ENCODE peak calls at places on chromosomes 12 and 14, in five cellular contexts. X is nephron progenitor cell, Q is left ventricle myocardium superior, E is iris pigment epithelial cell, O is ovary. H is an unnamed sample.

GRCh38 chr12:69884386-69884785 is 59.4 kb downstream of the MYRFL start:
- DNase-seq in X (peak; percentile 29), Q (no peak), E (no peak), O (no peak), H (no peak)

GRCh38 chr12:100668939-100669536 is 95.6 kb downstream of the GAS2L3 start:
- DNase-seq in X (peak; percentile 87), Q (peak; percentile 75), E (peak; percentile 69), O (peak; percentile 43), H (peak; percentile 65)

GRCh38 chr12:22234561-22234960 is 99.9 kb downstream of the ST8SIA1 start:
- DNase-seq in X (no peak), Q (no peak), E (peak; percentile 5), O (no peak), H (no peak)

GRCh38 chr12:101969-102878 is 35.7 kb downstream of the IQSEC3 start:
- DNase-seq in X (peak; percentile 39), Q (no peak), E (no peak), O (no peak), H (no peak)

GRCh38 chr12:4806439-4807115 is 86.4 kb downstream of the GALNT8 start:
- DNase-seq in X (no peak), Q (no peak), E (no peak), O (no peak), H (no peak)

GRCh38 chr12:71654200-71654599 is 9.4 kb downstream of the ZFC3H1 start:
- DNase-seq in X (no peak), Q (no peak), E (no peak), O (no peak), H (no peak)

GRCh38 chr14:68255697-68256178 is 436.2 kb downstream of the RAD51B start:
- DNase-seq in X (no peak), Q (no peak), E (peak; percentile 88), O (no peak), H (no peak)

GRCh38 chr12:103272949-103273348 is 222.8 kb downstream of the C12orf42 start:
- DNase-seq in X (no peak), Q (no peak), E (no peak), O (no peak), H (no peak)

GRCh38 chr14:31084385-31084784 is 58.2 kb upstream of the STRN3 start:
- DNase-seq in X (peak; percentile 20), Q (no peak), E (no peak), O (no peak), H (peak; percentile 70)

GRCh38 chr12:53337998-53338397 is 1.8 kb upstream of the SP7 start:
- DNase-seq in X (no peak), Q (no peak), E (no peak), O (no peak), H (peak; percentile 42)

GRCh38 chr12:80041071-80041470 is 58.3 kb upstream of the OTOGL start:
- DNase-seq in X (no peak), Q (no peak), E (no peak), O (no peak), H (no peak)

GRCh38 chr12:53550595-53550994 is 43.3 kb upstream of the NPFF start:
- DNase-seq in X (no peak), Q (no peak), E (peak; percentile 93), O (no peak), H (no peak)

GRCh38 chr12:122282066-122282465 is 15.8 kb upstream of the VPS33A start:
- DNase-seq in X (no peak), Q (no peak), E (peak; percentile 81), O (no peak), H (no peak)